ENCODE peak calls at places on chromosomes 16 and 17, in five cellular contexts. F is AG10803, B is HCT116, X is fibroblast of the aortic adventitia, S is foreskin fibroblast. D is an unnamed sample.

GRCh38 chr16:19502395-19503131 is 19.3 kb downstream of the GDE1 start:
- DNase-seq in B (peak), X (peak), F (peak), S (peak), D (peak)

GRCh38 chr16:89101303-89102034 is 7.8 kb downstream of the ACSF3 start:
- DNase-seq in X (no peak), F (no peak), B (no peak), S (no peak), D (no peak)

GRCh38 chr16:5916711-5917191 is 819.2 kb upstream of the EEF2KMT start:
- DNase-seq in S (no peak), B (no peak), X (no peak), F (no peak), D (no peak)

GRCh38 chr16:46728804-46729203 is 19.3 kb downstream of the MYLK3 start:
- DNase-seq in F (no peak), B (no peak), X (no peak), S (no peak), D (no peak)

GRCh38 chr17:63381101-63381729 is 64.9 kb downstream of the CYB561 start:
- DNase-seq in F (peak), X (peak), B (no peak), S (peak), D (no peak)

GRCh38 chr17:32318071-32318470 is 23.9 kb downstream of the C17orf75 start:
- DNase-seq in F (no peak), B (no peak), X (no peak), S (no peak), D (no peak)

GRCh38 chr16:53183442-53183841 is 128.7 kb downstream of the CHD9 start:
- DNase-seq in X (no peak), S (no peak), F (no peak), B (no peak), D (no peak)

GRCh38 chr17:1005361-1005946 is 8.5 kb downstream of the TIMM22 start:
- DNase-seq in S (peak), B (no peak), X (peak), F (peak), D (peak)

GRCh38 chr16:10979717-10980601 is 35.6 kb downstream of the CLEC16A start:
- DNase-seq in F (peak), X (peak), B (no peak), S (no peak), D (peak)

GRCh38 chr17:19386974-19387920 is at the start of gene MFAP4:
- DNase-seq in S (peak), B (no peak), X (peak), F (peak), D (no peak)

GRCh38 chr16:3007059-3007956 is 5.4 kb upstream of the CLDN9 start:
- DNase-seq in S (no peak), F (no peak), X (no peak), B (no peak), D (no peak)

GRCh38 chr16:77868478-77868877 is 80.1 kb downstream of the VAT1L start:
- DNase-seq in B (no peak), S (no peak), F (no peak), X (no peak), D (no peak)

GRCh38 chr16:2690852-2691251 is 8.5 kb downstream of the KCTD5 start:
- DNase-seq in F (no peak), X (no peak), B (no peak), S (no peak), D (no peak)

GRCh38 chr16:70470927-70471341 is 16.5 kb downstream of the FCSK start:
- DNase-seq in B (no peak), S (no peak), X (peak), F (no peak), D (no peak)

GRCh38 chr16:75938818-75939217 is 212.5 kb upstream of the CPHXL start:
- DNase-seq in B (no peak), S (no peak), X (no peak), F (no peak), D (no peak)

GRCh38 chr17:42287305-42288077 is 807 bp upstream of the STAT5A start:
- DNase-seq in X (peak), S (peak), F (peak), B (no peak), D (no peak)

GRCh38 chr17:72349508-72350472 is 229.0 kb downstream of the SOX9 start:
- DNase-seq in S (no peak), B (no peak), X (no peak), F (no peak), D (no peak)

GRCh38 chr16:57775661-57776469 is 26.4 kb downstream of the KIFC3 start:
- DNase-seq in S (no peak), F (no peak), B (no peak), X (no peak), D (no peak)

GRCh38 chr16:11742041-11742535 is 569 bp downstream of the TXNDC11 start:
- DNase-seq in B (no peak), X (no peak), S (no peak), F (no peak), D (no peak)

DNA sequence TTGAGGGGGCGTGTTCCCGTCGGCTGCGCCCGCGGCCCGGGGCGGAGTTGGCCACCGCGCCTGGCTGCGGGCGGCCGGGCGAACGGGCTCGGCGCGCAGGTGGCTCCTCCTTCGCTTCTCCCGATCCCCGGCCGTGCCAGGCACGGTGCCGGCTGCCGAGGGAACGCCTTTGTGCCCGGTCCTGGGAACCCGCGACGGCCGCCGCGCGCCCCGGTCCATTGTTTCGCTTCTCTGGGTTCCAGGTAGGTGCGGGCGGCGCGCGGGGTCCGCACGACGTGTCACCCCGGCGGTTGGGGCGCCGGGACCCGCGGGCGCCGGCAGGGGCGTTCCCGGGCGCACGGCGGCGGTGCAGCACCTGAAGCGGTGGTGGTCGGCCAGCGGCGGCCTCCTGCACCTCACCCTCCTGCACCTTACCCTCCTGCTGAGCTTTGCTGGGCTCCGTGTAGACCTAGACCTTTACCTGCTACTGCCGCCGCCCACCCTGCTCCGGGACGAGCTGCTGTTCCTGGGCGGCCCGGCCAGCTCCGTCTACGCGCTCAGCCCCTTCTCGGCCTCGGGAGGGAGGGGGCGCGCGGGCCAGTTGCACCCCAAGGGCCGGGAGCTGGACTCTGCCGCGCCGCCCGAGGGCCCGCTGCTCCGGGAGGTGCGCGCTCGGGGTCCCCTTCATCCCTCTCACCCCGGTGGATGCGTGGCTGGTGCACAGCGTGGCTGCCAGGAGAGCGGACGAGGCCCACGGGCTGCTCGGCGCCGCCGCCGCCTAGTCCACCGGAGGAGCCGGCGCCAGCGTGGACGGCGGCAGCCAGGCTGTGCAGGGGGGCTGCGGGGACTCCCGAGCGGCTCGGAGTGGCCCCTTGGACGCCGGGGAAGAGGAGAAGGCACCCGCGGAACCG is 99.9 kb downstream of the EFCAB13 start:
- DNase-seq in F (no peak), S (no peak), X (no peak), B (no peak), D (no peak)
- H3K4me3 ChIP-seq in F (peak), S (peak), X (peak), B (no peak), D (peak)

DNA sequence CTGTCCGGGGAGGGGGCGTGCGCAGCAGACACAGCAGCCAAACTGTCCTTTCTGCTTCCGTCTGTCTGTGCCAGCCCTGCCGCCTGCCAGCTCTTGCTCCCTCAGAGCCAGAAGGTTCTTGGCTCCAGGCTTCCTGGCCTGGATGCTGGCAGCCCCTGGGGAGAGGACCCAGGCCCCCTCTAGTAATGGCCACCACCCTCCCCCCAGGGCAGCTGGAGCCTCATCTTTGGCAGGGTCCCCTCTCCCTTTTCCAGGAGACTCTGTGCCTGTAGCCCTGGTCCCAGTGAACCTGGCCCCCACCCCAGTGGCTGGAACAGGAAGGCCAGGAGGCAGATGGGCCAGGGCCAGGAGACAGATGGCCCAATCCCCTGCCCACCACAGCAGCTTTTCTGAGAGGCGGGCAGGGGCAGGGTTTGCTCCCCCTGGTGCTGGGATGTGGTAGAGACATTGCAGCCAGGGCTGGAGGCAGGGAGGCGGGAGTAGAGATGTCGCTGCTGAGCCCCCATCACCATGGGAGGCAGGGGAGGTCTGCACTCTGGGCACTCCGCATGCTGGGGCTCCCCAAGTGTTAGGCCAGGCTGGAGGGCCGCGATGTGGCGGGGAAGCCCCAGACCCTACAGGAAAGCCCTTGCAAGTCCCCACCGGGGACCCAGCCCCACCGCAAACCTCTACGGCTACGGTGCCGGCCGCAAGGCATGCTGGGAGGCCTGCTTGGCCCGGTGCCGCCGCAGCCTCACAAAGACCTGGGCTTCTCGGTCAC is 16.7 kb downstream of the UNC13D start:
- DNase-seq in X (peak), S (peak), F (peak), B (no peak), D (no peak)
- H3K4me3 ChIP-seq in X (no peak), S (no peak), F (peak), B (no peak), D (no peak)

GRCh38 chr17:45300060-45300751 is 16.6 kb downstream of the MAP3K14 start:
- DNase-seq in F (no peak), X (no peak), S (no peak), B (no peak), D (no peak)

GRCh38 chr17:45299311-45299710 is 17.5 kb downstream of the MAP3K14 start:
- DNase-seq in F (no peak), B (no peak), X (no peak), S (no peak), D (no peak)

GRCh38 chr17:45296833-45297124 is 20.0 kb downstream of the MAP3K14 start:
- DNase-seq in X (no peak), F (no peak), S (no peak), B (no peak), D (peak)

GRCh38 chr17:45296003-45296832 is 20.6 kb downstream of the MAP3K14 start:
- DNase-seq in S (no peak), F (no peak), X (peak), B (no peak), D (no peak)

GRCh38 chr17:45298546-45299285 is 18.1 kb downstream of the MAP3K14 start:
- DNase-seq in S (no peak), X (no peak), F (no peak), B (no peak), D (no peak)
- H3K4me3 ChIP-seq in S (no peak), X (no peak), F (no peak), B (no peak), D (no peak)

DNA sequence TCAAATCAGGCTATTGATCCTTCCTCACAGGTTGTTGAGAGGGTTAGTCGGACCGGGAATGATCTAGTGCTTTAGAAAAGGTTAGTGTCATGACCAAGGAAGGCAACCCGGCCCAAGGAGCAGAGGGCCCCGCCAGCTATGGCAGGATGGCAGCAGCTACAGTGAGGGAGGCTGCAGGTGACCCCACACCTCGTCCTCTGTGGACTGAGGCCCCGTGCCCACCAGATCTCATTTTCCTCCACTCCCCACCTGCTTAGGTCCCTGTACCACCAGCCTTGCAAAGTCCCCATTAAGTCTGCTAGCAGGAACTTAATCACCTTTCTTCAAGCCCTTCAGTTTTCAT is 107.5 kb downstream of the CCDC182 start:
- DNase-seq in X (no peak), S (no peak), B (no peak), F (no peak), D (no peak)
- H3K4me3 ChIP-seq in X (no peak), S (no peak), B (no peak), F (no peak), D (no peak)

GRCh38 chr17:67993998-67994361 is 2.3 kb downstream of the C17orf58 start:
- DNase-seq in B (no peak), X (peak), F (no peak), S (no peak), D (no peak)
- H3K4me3 ChIP-seq in B (peak), X (peak), F (peak), S (peak), D (peak)

DNA sequence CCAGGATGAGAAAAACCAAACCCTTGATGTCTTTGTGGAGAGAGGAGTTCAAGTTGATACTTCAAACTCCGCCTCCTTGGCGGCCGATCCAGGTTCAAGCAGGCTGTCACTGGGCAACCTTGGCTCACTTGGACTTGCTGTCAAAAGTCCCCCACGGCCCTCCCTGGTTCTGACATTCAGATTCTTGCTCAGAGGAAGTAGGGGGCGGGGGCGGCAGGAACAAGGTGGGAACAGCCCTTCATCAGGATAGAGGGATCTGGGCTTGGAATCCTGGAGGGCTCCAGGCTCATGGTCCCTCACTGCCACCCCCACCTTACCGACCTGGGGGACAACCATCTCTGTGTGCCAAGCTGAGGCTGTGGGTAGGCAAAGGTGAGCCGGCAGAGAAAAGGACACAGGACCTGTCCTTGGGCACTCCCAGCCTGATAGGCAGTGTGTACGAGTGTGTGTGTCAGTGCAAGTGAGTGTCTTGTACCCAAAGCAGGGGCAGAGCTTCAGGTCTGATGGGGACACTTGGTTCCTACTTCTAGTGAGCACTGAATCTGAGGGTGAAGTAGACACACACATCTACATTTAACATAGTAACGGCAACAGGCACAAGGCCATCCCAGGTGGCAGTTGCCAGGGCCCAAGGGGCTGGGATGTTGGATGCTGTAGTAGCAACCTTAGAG is 6.6 kb upstream of the TSPOAP1 start:
- DNase-seq in S (no peak), B (no peak), F (no peak), X (no peak), D (no peak)
- H3K4me3 ChIP-seq in S (no peak), B (no peak), F (no peak), X (no peak), D (no peak)

GRCh38 chr17:59428896-59429460 is 97.5 kb downstream of the YPEL2 start:
- DNase-seq in F (peak), S (no peak), B (no peak), X (peak), D (no peak)

GRCh38 chr17:59425085-59425901 is 93.8 kb downstream of the YPEL2 start:
- DNase-seq in X (peak), S (peak), B (no peak), F (peak), D (no peak)

GRCh38 chr17:59427425-59427921 is 96.0 kb downstream of the YPEL2 start:
- DNase-seq in B (no peak), F (peak), X (peak), S (peak), D (no peak)

GRCh38 chr17:59426031-59426430 is 94.6 kb downstream of the YPEL2 start:
- DNase-seq in S (no peak), B (no peak), F (no peak), X (no peak), D (no peak)

DNA sequence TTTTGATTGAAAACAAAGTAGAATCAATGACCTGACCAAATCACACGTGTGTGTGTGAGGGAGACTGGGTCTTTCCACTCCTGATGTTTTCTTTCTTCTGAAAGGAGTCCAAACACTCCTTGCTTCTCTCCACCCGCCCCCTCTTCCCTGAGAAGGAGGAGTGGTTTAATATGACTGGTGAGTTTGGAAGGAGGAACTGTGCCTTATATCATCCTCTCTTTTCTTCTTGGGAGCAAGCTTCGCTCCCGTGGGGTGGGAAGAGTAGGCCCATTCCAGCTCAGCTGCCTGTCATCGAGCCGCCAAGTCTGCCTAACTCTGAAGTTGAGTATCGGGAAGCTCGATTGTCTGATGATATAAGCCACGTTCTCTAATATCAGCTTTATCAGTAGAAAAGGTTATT is 96.5 kb downstream of the YPEL2 start:
- DNase-seq in X (peak), F (peak), B (no peak), S (peak), D (no peak)
- H3K4me3 ChIP-seq in X (no peak), F (no peak), B (no peak), S (no peak), D (no peak)

DNA sequence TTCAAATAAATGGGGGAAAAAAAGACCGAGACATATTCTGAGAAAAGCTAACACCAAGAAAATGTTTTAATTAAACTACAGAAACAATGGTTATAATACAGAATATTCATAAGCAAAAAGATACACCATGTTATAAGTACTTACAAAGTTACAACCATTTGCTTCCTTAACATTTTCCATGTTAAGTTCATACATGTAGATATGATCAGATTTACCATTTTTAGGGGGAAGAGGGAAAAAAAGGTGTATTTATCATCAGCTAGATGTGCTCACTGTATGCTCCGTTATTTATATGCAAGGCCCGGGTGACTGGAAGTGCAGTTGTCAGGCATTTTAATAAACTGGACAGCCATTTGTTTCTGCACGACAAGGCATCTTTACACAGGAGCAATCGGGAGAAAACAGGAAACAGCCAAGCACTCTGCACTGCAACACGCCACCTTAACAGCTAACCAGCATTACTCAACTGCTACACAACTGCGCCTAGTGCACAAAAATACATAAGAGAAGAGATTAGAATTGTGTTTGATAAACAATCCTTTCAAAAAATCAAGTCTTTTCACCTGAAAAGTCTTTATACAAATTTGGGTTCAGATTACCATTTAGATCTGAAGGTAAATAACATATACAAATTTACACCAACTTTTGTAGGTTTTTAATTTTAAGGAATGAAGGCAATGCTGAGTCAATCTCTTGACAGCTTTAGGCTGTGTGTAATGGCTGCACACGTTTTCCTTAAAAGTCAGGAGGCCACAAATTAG is 2.9 kb downstream of the SRSF2 start:
- DNase-seq in F (no peak), X (peak), B (no peak), S (no peak), D (no peak)
- H3K4me3 ChIP-seq in F (peak), X (peak), B (no peak), S (peak), D (peak)

DNA sequence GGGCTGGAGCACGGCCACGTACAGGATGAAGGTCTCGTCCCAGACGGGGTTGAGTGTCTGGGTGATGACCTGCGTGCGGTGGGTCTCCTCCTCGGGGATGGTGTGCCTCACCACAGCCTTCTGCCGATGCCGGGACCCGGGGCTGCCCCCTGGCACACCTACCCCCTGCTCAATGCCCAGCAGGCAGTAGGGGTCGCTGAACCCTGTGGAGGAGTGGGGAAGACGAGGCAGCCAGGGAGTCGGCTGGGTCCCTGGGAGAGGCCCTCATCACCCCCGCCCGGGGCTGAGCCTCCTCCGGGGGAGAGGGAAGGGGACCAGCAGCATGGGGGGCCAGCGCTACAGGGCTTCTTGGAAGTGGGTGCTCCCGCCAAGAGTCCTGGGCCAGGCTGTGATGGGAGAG is 1.8 kb downstream of the UNC13D start:
- DNase-seq in X (no peak), B (no peak), F (no peak), S (no peak), D (no peak)
- H3K4me3 ChIP-seq in X (no peak), B (no peak), F (no peak), S (no peak), D (no peak)

D was measured in LNCaP clone FGC.